ENCODE peak calls at places on chromosomes 3 and 15, in four cellular contexts. G is WTC11, C is K562, O is HepG2. I is an unnamed sample.

GRCh38 chr15:86055688-86056087 is 24.0 kb upstream of the AGBL1 start:
- DNase-seq in G (no peak), C (no peak), O (no peak), I (no peak)

GRCh38 chr15:42088801-42089640 is 5.3 kb downstream of the PLA2G4D start:
- DNase-seq in G (no peak), C (no peak), O (no peak), I (no peak)

GRCh38 chr3:107431298-107432012 is 54.2 kb downstream of the CCDC54 start:
- DNase-seq in G (peak; percentile 77), C (peak; percentile 38), O (no peak), I (peak; percentile 62)

GRCh38 chr3:148500791-148501360 is 196.8 kb upstream of the AGTR1 start:
- DNase-seq in G (no peak), C (no peak), O (no peak), I (no peak)

GRCh38 chr3:169430687-169431404 is 232.7 kb downstream of the MECOM start:
- DNase-seq in G (no peak), C (no peak), O (no peak), I (no peak)

GRCh38 chr15:34481370-34481769 is 43.8 kb upstream of the GOLGA8A start:
- DNase-seq in G (no peak), C (no peak), O (no peak), I (no peak)

GRCh38 chr15:67579164-67579563 is 36.7 kb downstream of the MAP2K5 start:
- DNase-seq in G (no peak), C (peak; percentile 16), O (no peak), I (no peak)

GRCh38 chr3:17179381-17180205 is 294.8 kb downstream of the PLCL2 start:
- DNase-seq in G (no peak), C (no peak), O (no peak), I (no peak)

GRCh38 chr15:80948651-80949292 is 40.8 kb downstream of the MESD start:
- DNase-seq in G (no peak), C (no peak), O (no peak), I (no peak)

GRCh38 chr3:144114767-144115166 is 143.1 kb downstream of the DIPK2A start:
- DNase-seq in G (no peak), C (peak; percentile 2), O (no peak), I (no peak)

GRCh38 chr3:56862352-56863062 is 60.8 kb upstream of the ARHGEF3 start:
- DNase-seq in G (no peak), C (no peak), O (peak; percentile 88), I (no peak)

GRCh38 chr3:168094877-168095610 is 680 bp downstream of the GOLIM4 start:
- DNase-seq in G (peak; percentile 66), C (peak; percentile 87), O (peak; percentile 75), I (peak; percentile 53)

GRCh38 chr3:13850161-13850945 is 29.5 kb downstream of the WNT7A start:
- DNase-seq in G (peak; percentile 29), C (peak; percentile 6), O (peak; percentile 11), I (no peak)
- TF ChIP-seq ELF4 in G (no peak), C (no peak), O (no peak), I (no peak)

GRCh38 chr15:72168131-72168825 is 29.3 kb downstream of the GRAMD2A start:
- DNase-seq in G (no peak), C (peak; percentile 38), O (no peak), I (no peak)
- TF ChIP-seq ELF4 in G (no peak), C (no peak), O (no peak), I (no peak)

GRCh38 chr3:133939496-133939835 is 43.8 kb upstream of the RAB6B start:
- DNase-seq in G (no peak), C (no peak), O (no peak), I (no peak)
- TF ChIP-seq ELF4 in G (no peak), C (no peak), O (no peak), I (no peak)

DNA sequence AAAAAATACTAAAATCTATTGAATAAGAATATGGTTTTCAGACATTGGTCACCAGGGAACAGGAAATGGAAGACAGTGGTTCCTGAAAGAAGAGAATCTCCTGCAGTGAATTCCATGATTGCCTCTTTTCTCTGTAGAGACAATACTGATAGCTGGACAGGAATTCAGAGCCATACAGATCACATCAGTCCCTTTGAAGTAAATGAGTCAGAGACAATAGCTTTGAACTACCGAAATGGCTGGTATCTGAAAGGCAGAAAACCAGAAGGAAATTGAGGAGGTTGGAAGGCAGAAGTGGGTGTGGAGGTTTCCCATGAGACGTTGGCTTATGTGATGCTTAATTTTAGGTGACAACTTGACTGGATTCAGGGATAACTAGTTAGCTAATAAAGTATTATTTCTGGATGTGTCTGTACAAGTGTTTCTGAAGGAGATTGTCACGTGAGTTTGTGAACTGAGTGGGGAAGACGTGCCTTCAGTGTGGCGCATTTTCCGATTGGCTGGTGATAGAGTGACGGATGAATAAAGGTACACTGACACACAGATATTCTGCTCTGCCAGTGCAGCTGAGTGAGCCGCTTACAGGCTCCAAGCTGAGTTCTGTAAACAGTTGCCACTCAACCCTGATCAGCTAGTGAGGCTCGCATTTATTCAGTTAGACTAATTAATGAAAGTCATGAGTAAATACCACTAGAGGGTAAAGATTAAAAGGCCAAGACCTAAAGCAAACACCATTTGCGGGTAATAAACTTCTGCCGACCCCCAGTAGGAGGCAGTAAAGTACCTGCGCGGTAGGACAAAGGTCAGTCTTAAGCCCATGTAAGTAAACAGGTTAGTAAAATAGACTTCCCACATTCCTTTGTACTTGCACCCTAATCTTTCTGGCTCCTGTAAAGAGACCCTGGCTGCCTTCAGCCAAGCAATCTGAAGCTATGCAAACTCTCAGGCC is 1298.6 kb downstream of the SI start:
- DNase-seq in G (peak; percentile 35), C (no peak), O (peak; percentile 69), I (no peak)
- TF ChIP-seq ELF4 in G (no peak), C (no peak), O (no peak), I (no peak)

DNA sequence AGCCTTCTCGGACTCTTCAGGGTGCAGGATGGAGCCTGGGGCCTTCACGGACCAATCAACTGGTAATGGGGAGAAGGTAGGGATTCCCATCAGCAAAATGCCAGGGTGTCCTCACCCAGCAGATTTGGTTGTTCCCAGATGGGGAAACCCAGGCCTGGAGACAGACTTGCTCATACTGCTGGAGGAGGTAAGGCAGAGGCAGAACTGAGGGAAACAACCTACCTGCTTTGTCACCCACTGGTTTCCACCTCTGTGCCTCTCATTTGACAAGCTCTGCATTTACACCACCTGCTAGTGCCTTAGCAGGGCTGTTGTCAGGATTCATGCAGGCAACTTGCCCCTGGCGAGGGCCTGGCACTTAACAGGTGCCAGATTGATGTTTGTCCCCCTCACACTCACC is 15.9 kb downstream of the RHCG start:
- DNase-seq in G (no peak), C (no peak), O (no peak), I (no peak)
- TF ChIP-seq ELF4 in G (no peak), C (no peak), O (no peak), I (no peak)

DNA sequence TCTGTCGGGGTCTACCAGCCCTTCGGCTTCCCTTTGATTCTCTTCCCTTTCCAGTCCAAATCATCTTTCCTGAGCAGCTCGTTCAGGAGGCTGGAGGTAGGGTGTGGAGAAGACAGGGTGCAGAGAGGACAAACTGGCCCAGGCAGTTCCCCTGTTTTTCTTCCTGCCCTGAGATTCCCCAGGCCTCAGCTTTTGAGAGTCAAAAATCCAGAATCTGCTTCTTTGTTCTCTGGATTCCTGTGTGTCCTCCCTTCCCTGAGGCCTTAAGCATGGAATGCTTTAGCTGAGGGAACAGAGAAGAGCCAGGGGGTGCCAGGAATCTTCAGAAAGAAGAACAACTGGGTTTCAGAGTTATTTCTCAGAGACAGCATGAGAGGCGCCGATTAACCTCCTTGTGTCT is 26.7 kb upstream of the LRTM1 start:
- DNase-seq in G (no peak), C (no peak), O (no peak), I (no peak)
- TF ChIP-seq ELF4 in G (no peak), C (no peak), O (no peak), I (no peak)

GRCh38 chr3:101781166-101781565 is 2.2 kb downstream of the NXPE3 start:
- DNase-seq in G (no peak), C (no peak), O (no peak), I (no peak)
- TF ChIP-seq ELF4 in G (no peak), C (no peak), O (no peak), I (no peak)

GRCh38 chr15:75827691-75828090 is 15.6 kb upstream of the UBE2Q2 start:
- DNase-seq in G (no peak), C (no peak), O (no peak), I (no peak)

GRCh38 chr15:75820206-75820605 is 23.0 kb upstream of the UBE2Q2 start:
- DNase-seq in G (no peak), C (no peak), O (no peak), I (no peak)

GRCh38 chr15:75822685-75823278 is 20.5 kb upstream of the UBE2Q2 start:
- DNase-seq in G (no peak), C (no peak), O (no peak), I (no peak)

GRCh38 chr15:75821946-75822345 is 21.3 kb upstream of the UBE2Q2 start:
- DNase-seq in G (no peak), C (no peak), O (no peak), I (no peak)

DNA sequence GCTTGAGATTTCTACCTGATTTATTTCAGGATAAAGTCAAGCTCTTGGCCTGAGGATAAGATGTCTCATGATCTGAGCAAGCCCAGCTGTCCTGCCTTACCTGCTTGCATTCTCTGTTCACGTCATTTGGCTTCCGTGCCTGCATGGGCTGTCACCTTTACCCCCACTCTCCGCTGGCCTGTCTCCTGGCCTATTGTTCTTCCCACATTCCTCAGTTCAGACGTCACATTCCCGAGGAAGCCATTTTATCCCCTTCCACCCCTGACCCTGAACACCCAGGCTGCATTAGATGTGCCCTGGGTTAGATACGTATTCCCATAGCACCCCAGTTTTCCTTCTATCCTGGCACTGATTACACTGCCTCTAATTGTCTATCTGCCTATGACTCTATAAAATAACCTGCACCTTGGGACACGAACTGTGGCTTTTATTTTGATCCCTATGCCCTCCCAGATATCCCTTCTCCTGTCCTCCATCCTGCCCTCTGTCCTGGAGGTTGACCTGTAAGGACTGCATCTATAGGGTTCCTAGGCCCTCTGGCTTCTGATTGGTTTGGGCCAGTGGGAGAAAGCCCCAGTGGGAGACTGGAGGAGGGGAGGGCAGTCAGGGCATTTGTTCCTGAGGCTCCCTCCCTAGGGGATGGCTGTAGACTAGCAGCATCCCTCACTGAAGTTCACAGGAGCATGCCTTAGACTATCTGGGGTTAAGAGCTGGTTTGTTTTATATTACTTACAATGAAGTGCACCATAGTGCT is 19.2 kb upstream of the UBE2Q2 start:
- DNase-seq in G (peak; percentile 68), C (no peak), O (peak; percentile 42), I (no peak)
- TF ChIP-seq ELF4 in G (no peak), C (no peak), O (no peak), I (no peak)